ENCODE peak calls at places on chromosomes 12 and 14, in eight cellular contexts. W, C, P, V, Z, J, L and G are unnamed samples.

GRCh38 chr14:74875941-74876913 is at the start of gene PROX2:
- DNase-seq in W (no peak), C (no peak), P (no peak), V (peak), Z (no peak), J (no peak), L (no peak), G (no peak)

GRCh38 chr14:72291908-72292688 is 359.9 kb downstream of the RGS6 start:
- DNase-seq in W (no peak), C (peak), P (no peak), V (peak), Z (no peak), J (peak), L (no peak), G (peak)

GRCh38 chr12:40144023-40144422 is 38.1 kb upstream of the SLC2A13 start:
- DNase-seq in W (no peak), C (peak), P (no peak), V (peak), Z (no peak), J (no peak), L (no peak), G (no peak)

GRCh38 chr14:97796511-97796910 is 999.3 kb downstream of the VRK1 start:
- DNase-seq in W (no peak), C (no peak), P (no peak), V (no peak), Z (no peak), J (no peak), L (no peak), G (no peak)

GRCh38 chr12:49198431-49199155 is 9.7 kb upstream of the TUBA1A start:
- DNase-seq in W (no peak), C (peak), P (peak), V (no peak), Z (peak), J (peak), L (peak), G (peak)

GRCh38 chr12:6228535-6229223 is 28.5 kb downstream of the CD9 start:
- DNase-seq in W (no peak), C (no peak), P (no peak), V (no peak), Z (no peak), J (no peak), L (peak), G (no peak)

GRCh38 chr12:27343255-27344000 is 10.8 kb downstream of the BMAL2 start:
- DNase-seq in W (no peak), C (no peak), P (no peak), V (no peak), Z (no peak), J (peak), L (no peak), G (no peak)

GRCh38 chr12:53102883-53103807 is at the start of gene SOAT2:
- DNase-seq in W (no peak), C (no peak), P (no peak), V (no peak), Z (peak), J (no peak), L (no peak), G (no peak)

GRCh38 chr12:24996102-24996797 is 47.3 kb upstream of the BCAT1 start:
- DNase-seq in W (no peak), C (no peak), P (no peak), V (no peak), Z (no peak), J (no peak), L (no peak), G (no peak)

GRCh38 chr12:106934277-106934676 is 21.4 kb upstream of the TMEM263 start:
- DNase-seq in W (no peak), C (no peak), P (no peak), V (no peak), Z (no peak), J (no peak), L (no peak), G (no peak)

GRCh38 chr12:69575346-69575745 is 9.9 kb upstream of the CCT2 start:
- DNase-seq in W (no peak), C (no peak), P (no peak), V (no peak), Z (no peak), J (no peak), L (no peak), G (no peak)

GRCh38 chr14:30214456-30215090 is 286.9 kb upstream of the PRKD1 start:
- DNase-seq in W (no peak), C (peak), P (peak), V (peak), Z (peak), J (peak), L (no peak), G (peak)

GRCh38 chr14:35365130-35366047 is 39.2 kb downstream of the NFKBIA start:
- DNase-seq in W (peak), C (no peak), P (no peak), V (peak), Z (peak), J (no peak), L (peak), G (peak)

GRCh38 chr14:35051796-35052195 is 5.7 kb downstream of the FAM177A1 start:
- DNase-seq in W (no peak), C (no peak), P (no peak), V (no peak), Z (no peak), J (no peak), L (no peak), G (no peak)